ENCODE peak calls at places on chromosomes 13 and 19, in six cellular contexts. One of them, this sample, is unnamed.

GRCh38 chr19:38971672-38972071 is 3.9 kb downstream of the FBXO17 start:
- DNase-seq in IMR-90: no peak
- DNase-seq in Peyer's patch: no peak
- DNase-seq in prostate gland: no peak
- DNase-seq in uterus: no peak
- DNase-seq in transverse colon: no peak
- DNase-seq in this sample: no peak

GRCh38 chr13:51269039-51269438 is 46.8 kb downstream of the FAM124A start:
- DNase-seq in IMR-90: peak
- DNase-seq in Peyer's patch: no peak
- DNase-seq in prostate gland: no peak
- DNase-seq in uterus: no peak
- DNase-seq in transverse colon: no peak
- DNase-seq in this sample: no peak

GRCh38 chr13:100517135-100517534 is 71.5 kb downstream of the GGACT start:
- DNase-seq in IMR-90: no peak
- DNase-seq in Peyer's patch: peak
- DNase-seq in prostate gland: no peak
- DNase-seq in uterus: no peak
- DNase-seq in transverse colon: peak
- DNase-seq in this sample: peak

GRCh38 chr19:2609389-2610116 is 92.9 kb downstream of the GNG7 start:
- DNase-seq in IMR-90: no peak
- DNase-seq in Peyer's patch: peak
- DNase-seq in prostate gland: no peak
- DNase-seq in uterus: no peak
- DNase-seq in transverse colon: no peak
- DNase-seq in this sample: no peak

GRCh38 chr13:25741796-25742195 is 310.0 kb downstream of the SHISA2 start:
- DNase-seq in IMR-90: no peak
- DNase-seq in Peyer's patch: no peak
- DNase-seq in prostate gland: no peak
- DNase-seq in uterus: no peak
- DNase-seq in transverse colon: no peak
- DNase-seq in this sample: no peak

GRCh38 chr19:32692727-32693061 is 1.1 kb downstream of the NUDT19 start:
- DNase-seq in IMR-90: no peak
- DNase-seq in Peyer's patch: no peak
- DNase-seq in prostate gland: no peak
- DNase-seq in uterus: no peak
- DNase-seq in transverse colon: no peak
- DNase-seq in this sample: no peak

GRCh38 chr19:48578891-48579290 is 26.9 kb downstream of the SULT2B1 start:
- DNase-seq in IMR-90: peak
- DNase-seq in Peyer's patch: no peak
- DNase-seq in prostate gland: no peak
- DNase-seq in uterus: no peak
- DNase-seq in transverse colon: no peak
- DNase-seq in this sample: no peak

GRCh38 chr19:12757544-12758274 is 6.1 kb downstream of the BEST2 start:
- DNase-seq in IMR-90: peak
- DNase-seq in Peyer's patch: peak
- DNase-seq in prostate gland: peak
- DNase-seq in uterus: peak
- DNase-seq in transverse colon: peak
- DNase-seq in this sample: peak

GRCh38 chr19:8615813-8616596 is 5.5 kb upstream of the ADAMTS10 start:
- DNase-seq in IMR-90: peak
- DNase-seq in Peyer's patch: peak
- DNase-seq in prostate gland: no peak
- DNase-seq in uterus: no peak
- DNase-seq in transverse colon: peak
- DNase-seq in this sample: peak

GRCh38 chr13:30337061-30337601 is 29.8 kb upstream of the KATNAL1 start:
- DNase-seq in IMR-90: no peak
- DNase-seq in Peyer's patch: no peak
- DNase-seq in prostate gland: no peak
- DNase-seq in uterus: no peak
- DNase-seq in transverse colon: no peak
- DNase-seq in this sample: no peak

GRCh38 chr13:113997845-113998751 is 24.2 kb upstream of the C13orf46 start:
- DNase-seq in IMR-90: peak
- DNase-seq in Peyer's patch: no peak
- DNase-seq in prostate gland: no peak
- DNase-seq in uterus: peak
- DNase-seq in transverse colon: peak
- DNase-seq in this sample: peak

GRCh38 chr13:47454986-47455385 is 546.1 kb downstream of the SUCLA2 start:
- DNase-seq in IMR-90: peak
- DNase-seq in Peyer's patch: no peak
- DNase-seq in prostate gland: no peak
- DNase-seq in uterus: no peak
- DNase-seq in transverse colon: no peak
- DNase-seq in this sample: no peak

GRCh38 chr19:8575467-8575997 is 1.7 kb downstream of the MYO1F start:
- DNase-seq in IMR-90: peak
- DNase-seq in Peyer's patch: peak
- DNase-seq in prostate gland: no peak
- DNase-seq in uterus: no peak
- DNase-seq in transverse colon: peak
- DNase-seq in this sample: no peak

GRCh38 chr13:27007166-27007565 is 164.4 kb downstream of the USP12 start:
- DNase-seq in IMR-90: no peak
- DNase-seq in Peyer's patch: no peak
- DNase-seq in prostate gland: no peak
- DNase-seq in uterus: no peak
- DNase-seq in transverse colon: no peak
- DNase-seq in this sample: no peak

GRCh38 chr19:50190439-50190891 is 13.0 kb upstream of the MYH14 start:
- DNase-seq in IMR-90: no peak
- DNase-seq in Peyer's patch: peak
- DNase-seq in prostate gland: no peak
- DNase-seq in uterus: no peak
- DNase-seq in transverse colon: peak
- DNase-seq in this sample: peak

GRCh38 chr19:6613711-6614110 is 22.8 kb upstream of the CD70 start:
- DNase-seq in IMR-90: no peak
- DNase-seq in Peyer's patch: no peak
- DNase-seq in prostate gland: no peak
- DNase-seq in uterus: no peak
- DNase-seq in transverse colon: no peak
- DNase-seq in this sample: no peak

GRCh38 chr13:98664924-98665637 is 87.4 kb downstream of the SLC15A1 start:
- DNase-seq in IMR-90: no peak
- DNase-seq in Peyer's patch: no peak
- DNase-seq in prostate gland: no peak
- DNase-seq in uterus: no peak
- DNase-seq in transverse colon: no peak
- DNase-seq in this sample: no peak

GRCh38 chr13:100124265-100124664 is 35.4 kb downstream of the PCCA start:
- DNase-seq in IMR-90: peak
- DNase-seq in Peyer's patch: no peak
- DNase-seq in prostate gland: no peak
- DNase-seq in uterus: no peak
- DNase-seq in transverse colon: no peak
- DNase-seq in this sample: no peak

GRCh38 chr19:1205114-1206062 is at the start of gene STK11:
- DNase-seq in IMR-90: peak
- DNase-seq in Peyer's patch: peak
- DNase-seq in prostate gland: peak
- DNase-seq in uterus: peak
- DNase-seq in transverse colon: peak
- DNase-seq in this sample: peak
- TF ChIP-seq POLR2A in IMR-90: peak
- TF ChIP-seq POLR2A in Peyer's patch: peak
- TF ChIP-seq POLR2A in prostate gland: peak
- TF ChIP-seq POLR2A in uterus: peak
- TF ChIP-seq POLR2A in transverse colon: peak
- TF ChIP-seq POLR2A in this sample: no peak

GRCh38 chr13:33109319-33109718 is 93.1 kb downstream of the KL start:
- DNase-seq in IMR-90: no peak
- DNase-seq in Peyer's patch: no peak
- DNase-seq in prostate gland: no peak
- DNase-seq in uterus: no peak
- DNase-seq in transverse colon: no peak
- DNase-seq in this sample: no peak

GRCh38 chr13:33110386-33110712 is 94.1 kb downstream of the KL start:
- DNase-seq in IMR-90: no peak
- DNase-seq in Peyer's patch: no peak
- DNase-seq in prostate gland: no peak
- DNase-seq in uterus: no peak
- DNase-seq in transverse colon: no peak
- DNase-seq in this sample: no peak

GRCh38 chr13:33111414-33112110 is 95.3 kb downstream of the KL start:
- DNase-seq in IMR-90: peak
- DNase-seq in Peyer's patch: no peak
- DNase-seq in prostate gland: no peak
- DNase-seq in uterus: peak
- DNase-seq in transverse colon: peak
- DNase-seq in this sample: no peak

GRCh38 chr13:33109801-33110200 is 93.6 kb downstream of the KL start:
- DNase-seq in IMR-90: no peak
- DNase-seq in Peyer's patch: no peak
- DNase-seq in prostate gland: no peak
- DNase-seq in uterus: no peak
- DNase-seq in transverse colon: no peak
- DNase-seq in this sample: no peak

DNA sequence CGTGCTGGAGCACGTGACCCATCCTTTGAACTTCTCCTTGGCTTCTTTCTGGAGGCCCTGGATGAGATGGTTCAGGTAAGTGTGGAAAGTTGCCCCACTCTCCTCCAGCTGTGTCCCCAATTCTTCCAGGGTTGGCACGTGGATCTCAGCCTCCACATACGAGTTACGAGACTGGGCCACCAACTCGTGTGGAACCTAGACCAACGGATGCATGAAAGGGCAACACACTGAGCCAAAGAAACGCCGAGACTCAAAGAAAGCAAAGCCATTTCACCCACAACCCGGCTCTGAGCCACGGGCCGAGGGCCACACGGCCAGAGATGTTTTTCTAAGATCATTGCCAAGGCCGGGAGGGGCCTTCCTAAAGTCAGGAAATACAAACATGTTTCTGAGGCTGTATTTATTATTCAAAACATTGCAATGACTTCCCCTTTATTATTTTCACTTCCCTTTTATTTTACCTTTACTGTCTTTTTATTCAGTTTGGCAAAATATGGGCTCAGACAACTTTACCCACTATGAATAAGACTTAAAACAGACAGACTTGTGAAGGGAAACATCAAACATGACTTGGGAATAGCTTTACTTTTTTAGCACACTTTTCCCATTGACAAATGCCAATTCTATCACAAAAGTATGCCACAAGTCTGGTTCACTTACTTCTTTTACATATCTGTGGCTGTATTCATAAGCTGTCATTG is 94.6 kb downstream of the KL start:
- DNase-seq in IMR-90: peak
- DNase-seq in Peyer's patch: peak
- DNase-seq in prostate gland: no peak
- DNase-seq in uterus: no peak
- DNase-seq in transverse colon: no peak
- DNase-seq in this sample: no peak
- H3K27ac ChIP-seq in IMR-90: peak
- H3K27ac ChIP-seq in Peyer's patch: no peak
- H3K27ac ChIP-seq in prostate gland: peak
- H3K27ac ChIP-seq in uterus: peak
- H3K27ac ChIP-seq in transverse colon: peak
- H3K27ac ChIP-seq in this sample: peak

GRCh38 chr19:37933965-37934364 is 27.0 kb downstream of the SIPA1L3 start:
- DNase-seq in IMR-90: peak
- DNase-seq in Peyer's patch: peak
- DNase-seq in prostate gland: no peak
- DNase-seq in uterus: no peak
- DNase-seq in transverse colon: no peak
- DNase-seq in this sample: peak

GRCh38 chr19:37930416-37930815 is 23.4 kb downstream of the SIPA1L3 start:
- DNase-seq in IMR-90: no peak
- DNase-seq in Peyer's patch: peak
- DNase-seq in prostate gland: no peak
- DNase-seq in uterus: no peak
- DNase-seq in transverse colon: no peak
- DNase-seq in this sample: peak

GRCh38 chr19:37932985-37933953 is 26.3 kb downstream of the SIPA1L3 start:
- DNase-seq in IMR-90: peak
- DNase-seq in Peyer's patch: peak
- DNase-seq in prostate gland: no peak
- DNase-seq in uterus: no peak
- DNase-seq in transverse colon: peak
- DNase-seq in this sample: peak

GRCh38 chr19:37929512-37929911 is 22.5 kb downstream of the SIPA1L3 start:
- DNase-seq in IMR-90: no peak
- DNase-seq in Peyer's patch: no peak
- DNase-seq in prostate gland: no peak
- DNase-seq in uterus: no peak
- DNase-seq in transverse colon: no peak
- DNase-seq in this sample: no peak

GRCh38 chr19:37931941-37932655 is 25.1 kb downstream of the SIPA1L3 start:
- DNase-seq in IMR-90: peak
- DNase-seq in Peyer's patch: peak
- DNase-seq in prostate gland: peak
- DNase-seq in uterus: peak
- DNase-seq in transverse colon: peak
- DNase-seq in this sample: peak
- TF ChIP-seq POLR2A in IMR-90: no peak
- TF ChIP-seq POLR2A in Peyer's patch: peak
- TF ChIP-seq POLR2A in prostate gland: no peak
- TF ChIP-seq POLR2A in uterus: no peak
- TF ChIP-seq POLR2A in transverse colon: peak
- TF ChIP-seq POLR2A in this sample: no peak

DNA sequence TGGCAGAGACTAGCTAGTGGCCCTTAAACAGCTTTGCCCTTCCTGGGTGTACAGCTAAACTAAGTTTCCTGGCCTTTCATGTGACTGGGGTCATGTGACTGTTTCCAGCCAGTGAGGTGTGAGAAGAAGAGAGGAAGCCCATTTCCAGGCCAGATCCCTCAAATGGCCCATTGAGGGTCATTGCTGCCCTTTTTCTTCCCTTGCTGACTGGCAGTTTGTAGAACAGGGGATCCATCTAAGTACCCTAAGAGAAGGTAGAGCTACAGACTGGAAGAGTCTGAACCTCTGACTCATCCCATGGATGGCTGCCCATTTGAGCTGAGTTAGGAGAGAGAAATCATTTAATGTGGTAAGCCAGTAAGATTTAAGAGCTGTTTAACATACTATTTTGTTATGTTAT is 2.8 kb downstream of the SWSAP1 start:
- DNase-seq in IMR-90: peak
- DNase-seq in Peyer's patch: no peak
- DNase-seq in prostate gland: peak
- DNase-seq in uterus: peak
- DNase-seq in transverse colon: peak
- DNase-seq in this sample: no peak
- H3K27ac ChIP-seq in IMR-90: peak
- H3K27ac ChIP-seq in Peyer's patch: no peak
- H3K27ac ChIP-seq in prostate gland: peak
- H3K27ac ChIP-seq in uterus: peak
- H3K27ac ChIP-seq in transverse colon: peak
- H3K27ac ChIP-seq in this sample: peak